ENCODE peak calls at places on chromosomes 5 and 9, in four cellular contexts. One of them, this sample, is unnamed.

GRCh38 chr5:107518219-107519015 is 152.3 kb downstream of the EFNA5 start:
- DNase-seq in SK-N-SH: no peak
- DNase-seq in K562: no peak
- DNase-seq in GM12878: no peak
- DNase-seq in this sample: no peak

GRCh38 chr5:109418752-109419352 is 9.1 kb upstream of the PJA2 start:
- DNase-seq in SK-N-SH: no peak
- DNase-seq in K562: no peak
- DNase-seq in GM12878: no peak
- DNase-seq in this sample: no peak

GRCh38 chr5:59893436-59894227 is at the start of gene PDE4D:
- DNase-seq in SK-N-SH: peak
- DNase-seq in K562: no peak
- DNase-seq in GM12878: no peak
- DNase-seq in this sample: peak

GRCh38 chr5:166354277-166354676 is 1937.2 kb upstream of the WWC1 start:
- DNase-seq in SK-N-SH: no peak
- DNase-seq in K562: no peak
- DNase-seq in GM12878: no peak
- DNase-seq in this sample: no peak

GRCh38 chr5:138615461-138615860 is 40.3 kb upstream of the HSPA9 start:
- DNase-seq in SK-N-SH: no peak
- DNase-seq in K562: no peak
- DNase-seq in GM12878: no peak
- DNase-seq in this sample: no peak

GRCh38 chr5:134626369-134627014 is 6.1 kb downstream of the SAR1B start:
- DNase-seq in SK-N-SH: no peak
- DNase-seq in K562: no peak
- DNase-seq in GM12878: no peak
- DNase-seq in this sample: no peak

GRCh38 chr5:174877987-174878386 is 153.6 kb downstream of the MSX2 start:
- DNase-seq in SK-N-SH: no peak
- DNase-seq in K562: no peak
- DNase-seq in GM12878: no peak
- DNase-seq in this sample: no peak

GRCh38 chr5:122152266-122152900 is 23.0 kb downstream of the ZNF474 start:
- DNase-seq in SK-N-SH: no peak
- DNase-seq in K562: no peak
- DNase-seq in GM12878: no peak
- DNase-seq in this sample: no peak

GRCh38 chr5:174511711-174512253 is 212.6 kb upstream of the MSX2 start:
- DNase-seq in SK-N-SH: no peak
- DNase-seq in K562: no peak
- DNase-seq in GM12878: no peak
- DNase-seq in this sample: no peak

GRCh38 chr9:96025995-96026572 is 150.6 kb downstream of the ERCC6L2 start:
- DNase-seq in SK-N-SH: peak
- DNase-seq in K562: peak
- DNase-seq in GM12878: no peak
- DNase-seq in this sample: peak

GRCh38 chr5:15013654-15014463 is 142.3 kb upstream of the ANKH start:
- DNase-seq in SK-N-SH: peak
- DNase-seq in K562: peak
- DNase-seq in GM12878: no peak
- DNase-seq in this sample: no peak

GRCh38 chr9:81534138-81534865 is 155.0 kb downstream of the TLE1 start:
- DNase-seq in SK-N-SH: no peak
- DNase-seq in K562: no peak
- DNase-seq in GM12878: no peak
- DNase-seq in this sample: no peak

GRCh38 chr5:121144764-121145163 is 680.7 kb downstream of the PRR16 start:
- DNase-seq in SK-N-SH: no peak
- DNase-seq in K562: no peak
- DNase-seq in GM12878: no peak
- DNase-seq in this sample: no peak

GRCh38 chr9:87698069-87698809 is 27.7 kb upstream of the CTSL start:
- DNase-seq in SK-N-SH: no peak
- DNase-seq in K562: no peak
- DNase-seq in GM12878: no peak
- DNase-seq in this sample: no peak

GRCh38 chr5:39216621-39217020 is 2.7 kb downstream of the FYB1 start:
- DNase-seq in SK-N-SH: no peak
- DNase-seq in K562: no peak
- DNase-seq in GM12878: no peak
- DNase-seq in this sample: no peak

GRCh38 chr9:115674091-115674490 is 479.5 kb upstream of the PAPPA start:
- DNase-seq in SK-N-SH: no peak
- DNase-seq in K562: no peak
- DNase-seq in GM12878: no peak
- DNase-seq in this sample: no peak
- TF ChIP-seq USF1 in SK-N-SH: no peak
- TF ChIP-seq USF1 in K562: no peak
- TF ChIP-seq USF1 in GM12878: no peak
- TF ChIP-seq USF1 in this sample: no peak

DNA sequence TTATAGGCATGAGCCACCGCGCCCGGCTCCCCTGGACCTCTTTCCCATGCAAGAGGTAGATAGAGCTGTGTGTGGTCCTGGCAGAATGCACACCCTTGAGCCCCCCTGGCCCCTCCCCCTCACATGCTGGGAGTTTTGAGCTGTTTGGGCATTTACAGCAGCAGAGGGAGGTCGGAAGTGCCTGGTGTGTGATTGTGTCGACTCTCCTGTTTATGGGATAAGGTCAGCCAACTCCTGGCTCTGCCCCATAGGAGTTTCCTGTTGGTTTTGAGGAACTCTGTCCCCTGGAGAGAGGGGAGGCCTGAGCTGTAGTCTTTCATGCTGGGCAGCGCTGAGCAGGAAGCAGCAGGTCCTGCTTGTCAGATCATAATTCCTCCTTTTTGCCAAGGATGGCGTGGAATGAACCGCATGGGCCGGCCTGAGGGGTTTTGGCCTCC is 6.0 kb downstream of the LRRC8A start:
- DNase-seq in SK-N-SH: no peak
- DNase-seq in K562: no peak
- DNase-seq in GM12878: no peak
- DNase-seq in this sample: peak
- TF ChIP-seq USF1 in SK-N-SH: no peak
- TF ChIP-seq USF1 in K562: no peak
- TF ChIP-seq USF1 in GM12878: no peak
- TF ChIP-seq USF1 in this sample: no peak

DNA sequence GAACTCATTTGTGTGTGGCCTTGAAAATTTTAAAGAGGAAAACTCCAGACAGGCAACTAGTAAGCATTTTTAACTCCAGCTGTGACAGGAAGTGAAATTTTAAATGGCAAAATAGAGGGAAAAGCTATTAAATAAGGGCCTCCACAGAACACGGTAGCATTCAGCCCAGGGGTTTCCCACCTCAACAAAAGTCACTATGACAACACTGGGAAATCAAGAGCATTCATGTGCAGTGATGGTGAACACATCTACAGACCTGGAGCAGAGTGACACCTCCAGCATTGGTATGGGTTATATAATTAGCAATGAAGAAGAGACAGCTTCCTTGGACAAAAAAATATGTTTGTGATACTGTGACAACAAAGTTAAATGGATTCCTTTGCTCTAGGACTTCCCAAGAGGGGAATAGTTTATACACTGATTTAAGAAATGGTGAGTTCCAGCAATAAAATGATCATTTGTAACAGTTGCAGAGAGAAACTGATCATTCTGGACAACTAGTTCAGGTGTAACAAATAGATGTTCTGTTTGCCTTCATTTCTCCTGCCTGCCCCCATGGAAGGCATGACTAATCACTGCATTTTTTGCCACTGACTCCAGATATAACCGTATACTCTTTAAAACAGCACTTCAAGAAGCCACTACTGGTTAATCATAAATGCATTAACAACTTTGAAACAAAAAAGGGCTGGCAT is 93.3 kb upstream of the SLC44A1 start:
- DNase-seq in SK-N-SH: no peak
- DNase-seq in K562: no peak
- DNase-seq in GM12878: no peak
- DNase-seq in this sample: no peak
- TF ChIP-seq USF1 in SK-N-SH: no peak
- TF ChIP-seq USF1 in K562: no peak
- TF ChIP-seq USF1 in GM12878: no peak
- TF ChIP-seq USF1 in this sample: no peak

DNA sequence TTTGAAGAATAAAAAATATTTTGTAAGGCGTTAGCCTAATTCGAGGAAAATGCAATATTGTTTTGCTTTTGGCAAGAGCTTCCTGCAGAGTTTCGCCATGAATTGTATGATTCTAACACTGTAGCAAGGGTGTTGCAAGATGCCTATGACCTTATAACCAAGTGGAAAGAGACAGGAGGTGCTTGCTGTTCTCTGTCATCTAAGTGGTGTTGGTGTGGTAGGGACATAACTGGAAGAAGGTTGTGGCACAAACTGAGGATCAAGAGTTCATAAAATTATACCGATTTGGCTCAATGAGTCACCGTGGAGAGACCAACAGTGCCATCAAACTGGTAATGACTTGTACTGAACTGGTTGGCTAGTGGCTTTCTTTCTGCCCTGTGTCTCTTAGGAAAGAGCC is 6.3 kb downstream of the STC2 start:
- DNase-seq in SK-N-SH: no peak
- DNase-seq in K562: no peak
- DNase-seq in GM12878: no peak
- DNase-seq in this sample: no peak
- TF ChIP-seq USF1 in SK-N-SH: no peak
- TF ChIP-seq USF1 in K562: no peak
- TF ChIP-seq USF1 in GM12878: no peak
- TF ChIP-seq USF1 in this sample: no peak

GRCh38 chr5:149320791-149321330 is 24.4 kb upstream of the GRPEL2 start:
- DNase-seq in SK-N-SH: peak
- DNase-seq in K562: peak
- DNase-seq in GM12878: no peak
- DNase-seq in this sample: no peak
- TF ChIP-seq USF1 in SK-N-SH: peak
- TF ChIP-seq USF1 in K562: peak
- TF ChIP-seq USF1 in GM12878: no peak
- TF ChIP-seq USF1 in this sample: peak

GRCh38 chr9:91106415-91106814 is 255.3 kb downstream of the AUH start:
- DNase-seq in SK-N-SH: no peak
- DNase-seq in K562: no peak
- DNase-seq in GM12878: no peak
- DNase-seq in this sample: no peak
- TF ChIP-seq USF1 in SK-N-SH: no peak
- TF ChIP-seq USF1 in K562: no peak
- TF ChIP-seq USF1 in GM12878: no peak
- TF ChIP-seq USF1 in this sample: no peak

GRCh38 chr5:32362527-32362926 is 49.8 kb upstream of the MTMR12 start:
- DNase-seq in SK-N-SH: no peak
- DNase-seq in K562: no peak
- DNase-seq in GM12878: no peak
- DNase-seq in this sample: no peak

GRCh38 chr5:32365623-32366022 is 52.9 kb upstream of the MTMR12 start:
- DNase-seq in SK-N-SH: no peak
- DNase-seq in K562: no peak
- DNase-seq in GM12878: no peak
- DNase-seq in this sample: no peak

GRCh38 chr5:32357678-32358077 is 44.9 kb upstream of the MTMR12 start:
- DNase-seq in SK-N-SH: no peak
- DNase-seq in K562: no peak
- DNase-seq in GM12878: no peak
- DNase-seq in this sample: no peak

GRCh38 chr5:32363030-32363429 is 50.3 kb upstream of the MTMR12 start:
- DNase-seq in SK-N-SH: no peak
- DNase-seq in K562: no peak
- DNase-seq in GM12878: no peak
- DNase-seq in this sample: no peak

GRCh38 chr5:32360906-32361305 is 48.2 kb upstream of the MTMR12 start:
- DNase-seq in SK-N-SH: no peak
- DNase-seq in K562: no peak
- DNase-seq in GM12878: no peak
- DNase-seq in this sample: no peak
- TF ChIP-seq USF1 in SK-N-SH: no peak
- TF ChIP-seq USF1 in K562: no peak
- TF ChIP-seq USF1 in GM12878: no peak
- TF ChIP-seq USF1 in this sample: no peak

DNA sequence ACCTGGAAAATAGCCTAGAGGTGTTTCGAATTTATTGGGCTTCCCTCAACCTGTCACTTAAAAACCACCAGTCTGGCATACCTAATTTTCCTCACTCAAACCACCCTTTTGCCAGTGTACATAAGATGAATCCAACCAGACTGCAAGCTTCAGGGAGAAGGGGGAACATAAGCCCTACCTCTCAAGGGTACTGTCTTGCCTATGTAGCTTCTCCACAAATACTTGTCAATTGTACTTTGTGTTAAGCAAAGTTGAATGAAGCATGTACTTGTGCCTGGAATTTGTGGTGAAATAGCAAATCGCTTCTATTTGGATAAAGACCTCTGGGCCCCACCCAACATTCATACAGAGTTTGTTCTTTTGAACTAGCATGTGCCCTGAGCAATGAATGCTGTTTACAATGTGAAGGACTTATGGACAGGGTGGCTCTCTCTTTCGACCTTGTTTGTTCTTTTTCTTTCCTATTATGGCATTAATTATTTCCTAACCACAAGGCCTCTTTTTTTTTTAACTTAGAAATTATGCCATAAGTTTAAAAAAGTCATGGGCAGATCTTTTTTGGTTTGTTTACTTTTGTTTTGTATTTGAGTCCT is 580.2 kb downstream of the EBF1 start:
- DNase-seq in SK-N-SH: no peak
- DNase-seq in K562: no peak
- DNase-seq in GM12878: no peak
- DNase-seq in this sample: no peak
- TF ChIP-seq USF1 in SK-N-SH: no peak
- TF ChIP-seq USF1 in K562: no peak
- TF ChIP-seq USF1 in GM12878: no peak
- TF ChIP-seq USF1 in this sample: no peak